ENCODE peak calls at places on chromosomes 6 and 20, in eight cellular contexts. One of them, this sample, is unnamed.

GRCh38 chr6:14981960-14982359 is 263.9 kb upstream of the JARID2 start:
- DNase-seq in GM23248: no peak
- DNase-seq in SK-N-SH: no peak
- DNase-seq in MM.1S: no peak
- DNase-seq in HCT116: no peak
- DNase-seq in OCI-LY7: peak; percentile 36
- DNase-seq in neural progenitor cell: no peak
- DNase-seq in hepatocyte: no peak
- DNase-seq in this sample: no peak

GRCh38 chr20:10961651-10962288 is 288.0 kb upstream of the JAG1 start:
- DNase-seq in neural progenitor cell: no peak
- DNase-seq in OCI-LY7: no peak
- DNase-seq in hepatocyte: no peak
- DNase-seq in HCT116: no peak
- DNase-seq in SK-N-SH: no peak
- DNase-seq in MM.1S: no peak
- DNase-seq in GM23248: no peak
- DNase-seq in this sample: peak; percentile 30

GRCh38 chr20:41509316-41509715 is 108.9 kb downstream of the CHD6 start:
- DNase-seq in HCT116: no peak
- DNase-seq in GM23248: no peak
- DNase-seq in SK-N-SH: no peak
- DNase-seq in neural progenitor cell: no peak
- DNase-seq in MM.1S: no peak
- DNase-seq in OCI-LY7: no peak
- DNase-seq in hepatocyte: no peak
- DNase-seq in this sample: no peak

GRCh38 chr20:62069741-62070216 is 4.1 kb upstream of the TAF4 start:
- DNase-seq in HCT116: no peak
- DNase-seq in MM.1S: no peak
- DNase-seq in neural progenitor cell: no peak
- DNase-seq in SK-N-SH: no peak
- DNase-seq in OCI-LY7: no peak
- DNase-seq in GM23248: peak; percentile 87
- DNase-seq in hepatocyte: peak; percentile 41
- DNase-seq in this sample: peak; percentile 80

GRCh38 chr20:57048027-57048869 is 218.2 kb downstream of the BMP7 start:
- DNase-seq in MM.1S: peak; percentile 76
- DNase-seq in SK-N-SH: peak; percentile 63
- DNase-seq in hepatocyte: peak; percentile 59
- DNase-seq in OCI-LY7: peak; percentile 44
- DNase-seq in neural progenitor cell: peak; percentile 80
- DNase-seq in HCT116: no peak
- DNase-seq in GM23248: peak; percentile 68
- DNase-seq in this sample: peak; percentile 70

GRCh38 chr6:166025149-166025898 is 142.3 kb downstream of the TBXT start:
- DNase-seq in hepatocyte: no peak
- DNase-seq in neural progenitor cell: no peak
- DNase-seq in GM23248: peak; percentile 91
- DNase-seq in OCI-LY7: no peak
- DNase-seq in SK-N-SH: no peak
- DNase-seq in MM.1S: no peak
- DNase-seq in HCT116: no peak
- DNase-seq in this sample: no peak

GRCh38 chr6:162631546-162631945 is 96.0 kb downstream of the PRKN start:
- DNase-seq in OCI-LY7: no peak
- DNase-seq in HCT116: no peak
- DNase-seq in neural progenitor cell: no peak
- DNase-seq in MM.1S: no peak
- DNase-seq in GM23248: no peak
- DNase-seq in hepatocyte: no peak
- DNase-seq in SK-N-SH: no peak
- DNase-seq in this sample: no peak

GRCh38 chr20:24100370-24101011 is 111.9 kb upstream of the GGTLC1 start:
- DNase-seq in GM23248: peak; percentile 73
- DNase-seq in neural progenitor cell: peak; percentile 80
- DNase-seq in hepatocyte: peak; percentile 84
- DNase-seq in MM.1S: peak; percentile 78
- DNase-seq in SK-N-SH: peak; percentile 53
- DNase-seq in HCT116: peak; percentile 18
- DNase-seq in OCI-LY7: peak; percentile 41
- DNase-seq in this sample: peak; percentile 86

GRCh38 chr6:129686941-129687627 is 22.9 kb downstream of the ARHGAP18 start:
- DNase-seq in MM.1S: peak; percentile 88
- DNase-seq in HCT116: no peak
- DNase-seq in hepatocyte: no peak
- DNase-seq in SK-N-SH: no peak
- DNase-seq in neural progenitor cell: no peak
- DNase-seq in OCI-LY7: peak; percentile 54
- DNase-seq in GM23248: peak; percentile 46
- DNase-seq in this sample: no peak

DNA sequence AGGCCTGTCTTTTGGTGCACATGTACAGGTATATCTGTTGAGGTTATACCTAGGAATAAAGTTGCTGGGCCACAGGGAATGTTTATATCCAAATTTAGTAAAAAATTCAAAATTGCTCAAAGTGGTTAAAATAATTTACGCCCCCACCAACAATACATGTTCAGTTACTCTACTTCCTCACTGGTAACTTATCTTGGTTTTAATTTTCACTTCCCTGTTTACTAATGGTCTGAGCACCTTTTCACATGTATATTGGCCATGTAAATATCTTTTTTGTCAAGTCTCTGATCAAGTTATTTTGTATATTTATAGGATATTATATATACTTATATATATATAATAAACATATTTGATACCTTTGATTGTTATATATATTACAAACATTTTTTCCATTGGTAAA is 9.7 kb downstream of the PDE7B start:
- DNase-seq in neural progenitor cell: no peak
- DNase-seq in MM.1S: no peak
- DNase-seq in SK-N-SH: no peak
- DNase-seq in OCI-LY7: no peak
- DNase-seq in HCT116: no peak
- DNase-seq in GM23248: no peak
- DNase-seq in hepatocyte: no peak
- DNase-seq in this sample: no peak
- TF ChIP-seq EZH2phosphoT487 in neural progenitor cell: no peak
- TF ChIP-seq EZH2phosphoT487 in MM.1S: no peak
- TF ChIP-seq EZH2phosphoT487 in SK-N-SH: no peak
- TF ChIP-seq EZH2phosphoT487 in OCI-LY7: no peak
- TF ChIP-seq EZH2phosphoT487 in HCT116: no peak
- TF ChIP-seq EZH2phosphoT487 in GM23248: no peak
- TF ChIP-seq EZH2phosphoT487 in hepatocyte: no peak
- TF ChIP-seq EZH2phosphoT487 in this sample: no peak

GRCh38 chr6:37503486-37503980 is 3.8 kb upstream of the CCDC167 start:
- DNase-seq in HCT116: no peak
- DNase-seq in hepatocyte: no peak
- DNase-seq in GM23248: no peak
- DNase-seq in MM.1S: no peak
- DNase-seq in SK-N-SH: peak; percentile 49
- DNase-seq in OCI-LY7: peak; percentile 41
- DNase-seq in neural progenitor cell: no peak
- DNase-seq in this sample: no peak
- H3K4me1 ChIP-seq in HCT116: peaks cover 16% of the 10 kb centered on the region
- H3K4me1 ChIP-seq in hepatocyte: peaks cover 3% of the 10 kb centered on the region
- H3K4me1 ChIP-seq in GM23248: no peaks in the 10 kb centered on the region
- H3K4me1 ChIP-seq in MM.1S: peaks cover 5% of the 10 kb centered on the region
- H3K4me1 ChIP-seq in SK-N-SH: peaks cover 49% of the 10 kb centered on the region
- H3K4me1 ChIP-seq in OCI-LY7: peaks cover 50% of the 10 kb centered on the region
- H3K4me1 ChIP-seq in neural progenitor cell: peaks cover 18% of the 10 kb centered on the region
- H3K4me1 ChIP-seq in this sample: peaks cover 6% of the 10 kb centered on the region

GRCh38 chr6:156872903-156873302 is 95.7 kb downstream of the ARID1B start:
- DNase-seq in GM23248: no peak
- DNase-seq in hepatocyte: no peak
- DNase-seq in HCT116: no peak
- DNase-seq in MM.1S: no peak
- DNase-seq in OCI-LY7: no peak
- DNase-seq in SK-N-SH: no peak
- DNase-seq in neural progenitor cell: no peak
- DNase-seq in this sample: no peak

GRCh38 chr6:156876302-156876701 is 99.1 kb downstream of the ARID1B start:
- DNase-seq in HCT116: no peak
- DNase-seq in hepatocyte: no peak
- DNase-seq in OCI-LY7: no peak
- DNase-seq in SK-N-SH: peak; percentile 35
- DNase-seq in MM.1S: no peak
- DNase-seq in neural progenitor cell: peak; percentile 52
- DNase-seq in GM23248: no peak
- DNase-seq in this sample: no peak

GRCh38 chr6:156877126-156877863 is 100.1 kb downstream of the ARID1B start:
- DNase-seq in OCI-LY7: no peak
- DNase-seq in HCT116: no peak
- DNase-seq in MM.1S: no peak
- DNase-seq in GM23248: no peak
- DNase-seq in SK-N-SH: no peak
- DNase-seq in hepatocyte: no peak
- DNase-seq in neural progenitor cell: no peak
- DNase-seq in this sample: no peak

GRCh38 chr6:156873654-156874380 is 96.6 kb downstream of the ARID1B start:
- DNase-seq in SK-N-SH: no peak
- DNase-seq in MM.1S: no peak
- DNase-seq in hepatocyte: no peak
- DNase-seq in OCI-LY7: no peak
- DNase-seq in GM23248: no peak
- DNase-seq in HCT116: no peak
- DNase-seq in neural progenitor cell: no peak
- DNase-seq in this sample: no peak

DNA sequence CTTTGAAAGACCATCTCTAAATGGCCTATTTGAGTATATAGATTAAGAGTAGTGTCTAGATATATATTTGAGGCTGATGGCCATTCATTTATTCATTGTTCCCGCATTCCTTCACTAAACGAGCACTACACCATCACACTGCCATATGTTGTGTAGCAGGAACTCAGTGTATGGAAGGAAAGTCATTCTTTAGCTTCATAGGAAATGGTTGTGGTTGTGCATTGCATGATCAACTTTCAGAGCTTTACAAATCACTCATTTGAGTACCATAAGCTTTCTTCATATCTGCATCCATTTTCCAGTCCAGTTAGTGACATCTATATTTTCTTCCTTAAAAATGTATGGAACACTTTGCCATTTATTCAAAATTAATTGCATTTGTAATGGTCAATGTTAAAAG is 97.9 kb downstream of the ARID1B start:
- DNase-seq in hepatocyte: no peak
- DNase-seq in GM23248: no peak
- DNase-seq in OCI-LY7: no peak
- DNase-seq in SK-N-SH: no peak
- DNase-seq in HCT116: no peak
- DNase-seq in MM.1S: no peak
- DNase-seq in neural progenitor cell: no peak
- DNase-seq in this sample: no peak
- H3K79me2 ChIP-seq in hepatocyte: peaks cover 100% of the 10 kb centered on the region
- H3K79me2 ChIP-seq in GM23248: peaks cover 100% of the 10 kb centered on the region
- H3K79me2 ChIP-seq in OCI-LY7: peaks cover 64% of the 10 kb centered on the region
- H3K79me2 ChIP-seq in SK-N-SH: peaks cover 100% of the 10 kb centered on the region
- H3K79me2 ChIP-seq in HCT116: peaks cover 58% of the 10 kb centered on the region
- H3K79me2 ChIP-seq in MM.1S: peaks cover 100% of the 10 kb centered on the region
- H3K79me2 ChIP-seq in neural progenitor cell: peaks cover 100% of the 10 kb centered on the region
- H3K79me2 ChIP-seq in this sample: peaks cover 96% of the 10 kb centered on the region

DNA sequence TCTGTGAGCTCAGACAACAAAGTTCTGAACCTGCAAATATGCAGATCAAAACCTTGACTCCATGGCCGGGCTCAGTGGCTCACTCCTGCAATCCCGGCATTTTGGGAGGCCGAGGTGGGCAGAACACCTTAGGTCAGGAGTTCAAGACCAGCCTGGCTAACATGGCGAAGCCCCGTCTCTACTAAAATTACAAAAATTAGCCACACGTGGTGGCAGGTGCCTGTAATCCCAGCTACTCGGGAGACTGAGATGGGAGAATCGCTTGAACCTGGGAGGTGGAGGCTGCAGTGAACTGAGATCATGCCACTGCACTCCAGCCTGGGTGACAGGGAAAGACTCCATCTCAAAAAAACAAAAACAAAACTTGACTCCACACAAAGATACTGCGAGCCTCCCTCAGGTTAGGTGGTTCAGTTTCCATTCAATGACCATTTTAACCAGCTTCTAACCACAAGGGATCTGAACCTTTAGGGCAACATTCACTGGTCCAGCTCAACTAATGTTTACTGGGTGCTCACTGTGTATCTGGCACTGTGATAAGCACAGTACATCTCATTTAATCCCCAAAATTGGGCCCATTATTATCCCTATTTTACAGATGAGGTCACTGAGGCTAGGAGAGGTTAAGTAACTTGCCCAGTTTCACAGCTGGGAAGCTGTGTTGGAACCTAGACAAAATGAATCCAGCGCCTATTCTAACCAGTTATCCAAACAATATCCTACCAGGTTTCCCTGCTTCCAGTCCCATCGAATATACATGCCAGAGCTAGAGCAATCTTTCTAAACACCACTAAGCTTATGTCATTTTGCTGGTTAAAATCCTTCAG is 1.8 kb downstream of the SNRPB start:
- DNase-seq in hepatocyte: no peak
- DNase-seq in HCT116: no peak
- DNase-seq in SK-N-SH: no peak
- DNase-seq in MM.1S: peak; percentile 24
- DNase-seq in neural progenitor cell: no peak
- DNase-seq in GM23248: peak; percentile 52
- DNase-seq in OCI-LY7: no peak
- DNase-seq in this sample: no peak
- TF ChIP-seq EZH2phosphoT487 in hepatocyte: no peak
- TF ChIP-seq EZH2phosphoT487 in HCT116: no peak
- TF ChIP-seq EZH2phosphoT487 in SK-N-SH: no peak
- TF ChIP-seq EZH2phosphoT487 in MM.1S: no peak
- TF ChIP-seq EZH2phosphoT487 in neural progenitor cell: no peak
- TF ChIP-seq EZH2phosphoT487 in GM23248: no peak
- TF ChIP-seq EZH2phosphoT487 in OCI-LY7: no peak
- TF ChIP-seq EZH2phosphoT487 in this sample: no peak

GRCh38 chr6:147156799-147157382 is 47.3 kb upstream of the STXBP5 start:
- DNase-seq in hepatocyte: peak; percentile 17
- DNase-seq in neural progenitor cell: no peak
- DNase-seq in MM.1S: no peak
- DNase-seq in OCI-LY7: no peak
- DNase-seq in HCT116: no peak
- DNase-seq in GM23248: peak; percentile 51
- DNase-seq in SK-N-SH: no peak
- DNase-seq in this sample: no peak
- H3K4me1 ChIP-seq in hepatocyte: peaks cover 5% of the 10 kb centered on the region
- H3K4me1 ChIP-seq in neural progenitor cell: no peaks in the 10 kb centered on the region
- H3K4me1 ChIP-seq in MM.1S: no peaks in the 10 kb centered on the region
- H3K4me1 ChIP-seq in OCI-LY7: no peaks in the 10 kb centered on the region
- H3K4me1 ChIP-seq in HCT116: peaks cover 4% of the 10 kb centered on the region
- H3K4me1 ChIP-seq in GM23248: peaks cover 16% of the 10 kb centered on the region
- H3K4me1 ChIP-seq in SK-N-SH: no peaks in the 10 kb centered on the region
- H3K4me1 ChIP-seq in this sample: peaks cover 37% of the 10 kb centered on the region